ENCODE peak calls at places on chromosomes 4 and X, in six cellular contexts. V is HCT116, H is uterus, U is heart left ventricle, M is IMR-90, I is breast epithelium. A is an unnamed sample.
A peak's percentile ranks its signal among the peaks of the same experiment; 100 is the strongest.

GRCh38 chr4:135927651-135928050 is 1604.6 kb downstream of the PCDH18 start:
- DNase-seq in M (no peak), I (no peak), V (no peak), U (no peak), H (no peak), A (no peak)

GRCh38 chr4:166064706-166065105 is 191.7 kb downstream of the TLL1 start:
- DNase-seq in U (no peak), H (no peak), V (no peak), M (no peak), I (no peak), A (no peak)

GRCh38 chrX:130066975-130067615 is 43.2 kb downstream of the ELF4 start:
- DNase-seq in U (no peak), H (no peak), V (no peak), I (no peak), M (no peak), A (no peak)

GRCh38 chrX:119459181-119459580 is 9.1 kb upstream of the SLC25A5 start:
- DNase-seq in U (no peak), I (no peak), H (no peak), V (no peak), M (peak; percentile 17), A (no peak)

GRCh38 chr4:1309261-1310010 is 19.7 kb downstream of the MAEA start:
- DNase-seq in H (peak; percentile 90), V (no peak), I (peak; percentile 81), U (peak; percentile 92), M (peak; percentile 94), A (peak; percentile 94)

GRCh38 chrX:149013081-149013480 is 492.0 kb downstream of the IDS start:
- DNase-seq in H (no peak), M (no peak), V (no peak), I (peak; percentile 61), U (no peak), A (no peak)

GRCh38 chr4:83201761-83202160 is 82.8 kb downstream of the COQ2 start:
- DNase-seq in V (no peak), I (no peak), M (no peak), U (no peak), H (no peak), A (no peak)

GRCh38 chr4:151238477-151238876 is 38.5 kb upstream of the PRSS48 start:
- DNase-seq in H (no peak), V (no peak), M (peak; percentile 6), I (no peak), U (no peak), A (no peak)

GRCh38 chrX:48480142-48480541 is 4.1 kb downstream of the FTSJ1 start:
- DNase-seq in H (no peak), U (no peak), I (no peak), V (no peak), M (no peak), A (no peak)

GRCh38 chrX:110180928-110181310 is 137.0 kb downstream of the AMMECR1 start:
- DNase-seq in U (no peak), I (no peak), V (peak; percentile 47), M (peak; percentile 36), H (no peak), A (no peak)

GRCh38 chr4:66486068-66486467 is 815.8 kb upstream of the EPHA5 start:
- DNase-seq in U (no peak), M (no peak), V (no peak), H (no peak), I (no peak), A (no peak)

GRCh38 chr4:72954811-72955210 is 114.7 kb downstream of the COX18 start:
- DNase-seq in I (no peak), V (no peak), H (no peak), U (no peak), M (no peak), A (no peak)

GRCh38 chr4:91734682-91735081 is 569.1 kb upstream of the GRID2 start:
- DNase-seq in I (no peak), H (no peak), V (no peak), M (no peak), U (no peak), A (no peak)

GRCh38 chrX:67693928-67694327 is 150.1 kb downstream of the AR start:
- DNase-seq in H (no peak), I (no peak), U (no peak), V (no peak), M (no peak), A (no peak)

GRCh38 chr4:5137927-5138326 is 86.6 kb downstream of the STK32B start:
- DNase-seq in M (peak; percentile 17), U (no peak), H (no peak), V (no peak), I (no peak), A (no peak)

GRCh38 chrX:155966876-155967275 is 30.6 kb upstream of the IL9R start:
- DNase-seq in V (peak; percentile 38), H (no peak), M (no peak), I (no peak), U (no peak), A (no peak)

GRCh38 chr4:16496501-16496900 is 270.2 kb upstream of the TAPT1 start:
- DNase-seq in V (no peak), I (no peak), M (peak; percentile 67), H (peak; percentile 22), U (no peak), A (no peak)

GRCh38 chr4:153344131-153345010 is at the start of gene MND1:
- DNase-seq in H (peak; percentile 80), I (peak; percentile 58), V (peak; percentile 68), U (peak; percentile 86), M (peak; percentile 71), A (peak; percentile 98)

GRCh38 chrX:118588715-118589114 is 93.1 kb downstream of the DOCK11 start:
- DNase-seq in H (no peak), V (no peak), M (no peak), U (no peak), I (no peak), A (no peak)

GRCh38 chrX:4850312-4850711 is 1136.9 kb upstream of the PRKX start:
- DNase-seq in V (no peak), M (no peak), I (no peak), H (no peak), U (no peak), A (no peak)

GRCh38 chr4:109729563-109730293 is at the start of gene PLA2G12A:
- DNase-seq in H (peak; percentile 64), U (peak; percentile 70), V (peak; percentile 87), M (peak; percentile 34), I (peak; percentile 86), A (peak; percentile 96)

GRCh38 chrX:12526296-12526695 is 264.9 kb upstream of the PRPS2 start:
- DNase-seq in H (no peak), M (no peak), V (no peak), I (no peak), U (no peak), A (no peak)

GRCh38 chr4:139691-140090 is 15.4 kb downstream of the ZNF718 start:
- DNase-seq in M (no peak), U (no peak), V (no peak), I (no peak), H (no peak), A (no peak)

GRCh38 chr4:151691639-151692442 is 69.0 kb downstream of the GATB start:
- DNase-seq in I (no peak), H (no peak), M (peak; percentile 37), V (no peak), U (peak; percentile 55), A (no peak)

GRCh38 chrX:3345281-3346081 is 971 bp downstream of the MXRA5 start:
- DNase-seq in V (no peak), M (no peak), I (peak; percentile 49), H (peak; percentile 25), U (peak; percentile 66), A (peak; percentile 83)

GRCh38 chr4:3469386-3470243 is 6.5 kb downstream of the DOK7 start:
- DNase-seq in M (no peak), H (no peak), V (no peak), I (no peak), U (peak; percentile 81), A (no peak)

GRCh38 chr4:180967936-180968335 is 1275.3 kb upstream of the TENM3 start:
- DNase-seq in V (no peak), I (no peak), H (no peak), M (no peak), U (no peak), A (no peak)

GRCh38 chr4:22625301-22625700 is 67.4 kb upstream of the GBA3 start:
- DNase-seq in I (no peak), U (no peak), M (no peak), V (no peak), H (no peak), A (no peak)

GRCh38 chr4:74044676-74045075 is 6.2 kb upstream of the CXCL3 start:
- DNase-seq in M (peak; percentile 59), U (no peak), I (no peak), H (no peak), V (no peak), A (no peak)

DNA sequence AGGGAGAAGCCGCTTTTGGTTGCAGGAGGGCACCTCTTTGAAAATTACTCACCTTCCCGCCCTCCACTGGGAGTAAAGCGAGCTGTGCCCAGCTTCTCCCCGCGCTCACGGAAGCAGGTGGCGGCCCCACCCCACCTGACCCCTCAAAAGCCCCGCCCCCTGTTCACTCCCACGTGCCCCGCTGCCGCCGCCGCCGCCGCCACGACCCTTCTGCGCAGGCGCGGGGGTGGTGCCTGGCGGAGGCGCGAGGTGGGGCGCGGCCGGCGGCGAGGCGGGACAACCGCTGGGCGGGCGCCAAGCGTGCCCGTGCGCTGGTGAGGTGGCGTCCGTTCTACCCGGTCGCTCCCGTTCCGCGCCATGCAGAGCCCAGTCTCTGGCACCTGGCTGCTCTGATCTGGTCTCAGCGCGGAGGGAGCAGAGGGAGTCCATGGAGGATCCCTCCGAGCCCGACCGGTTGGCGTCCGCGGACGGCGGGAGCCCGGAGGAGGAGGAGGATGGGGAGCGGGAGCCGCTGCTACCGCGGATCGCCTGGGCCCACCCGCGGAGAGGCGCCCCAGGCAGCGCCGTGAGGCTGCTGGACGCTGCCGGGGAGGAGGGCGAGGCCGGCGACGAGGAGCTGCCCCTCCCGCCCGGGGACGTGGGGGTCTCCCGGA is at the start of gene PI4K2B:
- DNase-seq in V (peak; percentile 76), U (peak; percentile 91), I (peak; percentile 85), M (peak; percentile 57), H (peak; percentile 80), A (peak; percentile 98)
- TF ChIP-seq POLR2A in V (peak; percentile 82), U (peak; percentile 68), I (peak; percentile 14), M (peak; percentile 38), H (peak; percentile 54), A (peak; percentile 77)

DNA sequence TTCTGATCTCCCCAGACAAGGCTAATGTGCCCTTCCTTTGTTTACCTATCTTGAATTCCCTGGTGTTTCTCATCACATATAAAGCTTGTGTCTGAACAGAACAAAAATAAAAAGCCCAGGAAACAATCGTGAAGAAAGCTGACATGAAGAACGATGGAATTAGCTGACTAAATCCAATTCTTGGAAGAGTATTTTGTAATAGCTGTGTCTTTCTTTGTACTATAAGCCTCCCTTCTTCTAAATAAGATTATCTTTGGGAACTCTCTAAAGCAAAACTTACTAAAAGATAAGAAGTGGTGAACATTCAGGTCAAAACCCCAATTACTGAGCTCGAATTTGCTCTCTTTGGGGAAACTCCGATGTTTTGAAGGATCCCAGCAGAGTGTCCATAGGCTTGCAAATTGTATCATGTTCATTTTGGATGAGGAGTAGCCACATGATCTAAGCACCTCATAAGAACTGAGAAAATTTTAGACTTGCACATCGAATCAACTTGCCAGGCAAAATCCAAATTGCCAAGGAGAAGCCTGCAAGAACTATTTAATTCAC is 106.3 kb downstream of the LNX1 start:
- DNase-seq in U (no peak), H (no peak), I (no peak), V (no peak), M (no peak), A (no peak)
- H3K27ac ChIP-seq in U (peak overlapping the region; percentile 34), H (no peak overlapping the region), I (peak overlapping the region; percentile 29), V (no peak overlapping the region), M (peak overlapping the region; percentile 45), A (no peak overlapping the region)

GRCh38 chr4:89757154-89757723 is 79.7 kb downstream of the SNCA start:
- DNase-seq in H (no peak), U (no peak), I (no peak), M (no peak), V (no peak), A (no peak)
- H3K4me3 ChIP-seq in H (no peak overlapping the region), U (no peak overlapping the region), I (no peak overlapping the region), M (no peak overlapping the region), V (no peak overlapping the region), A (no peak overlapping the region)

GRCh38 chr4:122826596-122827257 is at the start of gene FGF2:
- DNase-seq in M (peak; percentile 60), U (peak; percentile 72), V (no peak), I (peak; percentile 41), H (peak; percentile 80), A (peak; percentile 91)
- TF ChIP-seq POLR2A in M (peak; percentile 71), U (peak; percentile 29), V (no peak), I (no peak), H (no peak), A (peak; percentile 25)

A was measured in upper lobe of left lung.